ENCODE peak calls at places on chromosomes 11 and 22, in six cellular contexts. C is esophagus muscularis mucosa, H is ovary, B is tibial nerve, S is suprapubic skin, L is SK-N-SH. P is an unnamed sample. For H3K27me3 and H3K36me3, the result is how much of the 10 kb centered on the place peaks cover.

GRCh38 chr11:128552783-128553661 is 34.3 kb downstream of the ETS1 start:
- DNase-seq in C (peak), H (no peak), B (peak), S (no peak), L (no peak), P (no peak)

GRCh38 chr11:96145163-96145585 is 197.8 kb downstream of the MAML2 start:
- DNase-seq in C (no peak), H (no peak), B (no peak), S (no peak), L (no peak), P (no peak)

GRCh38 chr11:2775083-2775625 is 75.4 kb upstream of the KCNQ1OT1 start:
- DNase-seq in C (peak), H (peak), B (peak), S (peak), L (no peak), P (peak)

GRCh38 chr22:42375982-42376381 is 56.2 kb downstream of the NFAM1 start:
- DNase-seq in C (no peak), H (no peak), B (no peak), S (no peak), L (no peak), P (no peak)

GRCh38 chr11:2077061-2077802 is 62.0 kb downstream of the IGF2 start:
- DNase-seq in C (no peak), H (no peak), B (no peak), S (no peak), L (no peak), P (peak)

GRCh38 chr11:8766993-8767374 is 84.4 kb downstream of the RPL27A start:
- DNase-seq in C (no peak), H (no peak), B (no peak), S (no peak), L (no peak), P (no peak)

GRCh38 chr22:18145676-18146388 is 4.1 kb upstream of the USP18 start:
- DNase-seq in C (no peak), H (no peak), B (no peak), S (no peak), L (no peak), P (no peak)

GRCh38 chr11:19664896-19665548 is 47.6 kb upstream of the NAV2 start:
- DNase-seq in C (no peak), H (no peak), B (no peak), S (no peak), L (no peak), P (no peak)

GRCh38 chr11:120139316-120140069 is 1.6 kb upstream of the TRIM29 start:
- DNase-seq in C (no peak), H (peak), B (no peak), S (peak), L (peak), P (peak)

GRCh38 chr22:44752285-44753188 is at the start of gene ARHGAP8:
- DNase-seq in C (no peak), H (no peak), B (no peak), S (no peak), L (peak), P (peak)

GRCh38 chr22:38989461-38989860 is 7.3 kb downstream of the APOBEC3B start:
- DNase-seq in C (no peak), H (no peak), B (no peak), S (no peak), L (no peak), P (no peak)

GRCh38 chr22:30824096-30824495 is 129.4 kb downstream of the OSBP2 start:
- DNase-seq in C (no peak), H (no peak), B (no peak), S (no peak), L (no peak), P (no peak)

GRCh38 chr22:24981656-24982055 is 29.1 kb downstream of the KIAA1671 start:
- DNase-seq in C (no peak), H (no peak), B (no peak), S (no peak), L (no peak), P (no peak)

GRCh38 chr22:31647516-31647915 is 14.5 kb downstream of the PISD start:
- DNase-seq in C (no peak), H (no peak), B (no peak), S (no peak), L (no peak), P (no peak)

GRCh38 chr11:28636033-28636432 is 527.8 kb downstream of the METTL15 start:
- DNase-seq in C (no peak), H (no peak), B (no peak), S (no peak), L (no peak), P (no peak)

DNA sequence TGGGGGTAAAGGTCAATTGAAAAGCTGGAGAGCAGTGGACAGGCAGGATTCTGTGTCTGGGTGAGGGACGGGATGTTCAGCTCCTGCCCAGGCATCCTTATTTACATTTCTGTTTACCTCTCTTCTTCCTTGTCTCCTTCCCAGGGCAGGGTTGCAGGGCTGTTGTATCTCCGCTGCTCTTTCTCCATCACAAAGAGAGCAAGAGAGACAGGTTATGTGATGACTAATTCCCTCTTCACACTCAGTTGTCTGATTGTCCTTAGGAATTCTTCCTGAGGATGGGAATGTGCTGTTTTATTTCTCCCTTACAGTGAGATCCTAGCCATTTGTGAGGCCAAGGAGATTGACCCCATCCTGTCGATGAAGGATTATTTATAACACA is 104.9 kb downstream of the VPREB1 start:
- DNase-seq in C (peak), H (no peak), B (no peak), S (no peak), L (no peak), P (no peak)
- H3K27me3 ChIP-seq in C (under half), H (under half), B (under half), S (under half), L (under half), P (under half)

GRCh38 chr11:121591405-121592033 is 138.8 kb upstream of the SORL1-AS1 start:
- DNase-seq in C (no peak), H (peak), B (peak), S (peak), L (peak), P (peak)
- H3K36me3 ChIP-seq in C (under half), H (under half), B (under half), S (under half), L (under half), P (half or more)

GRCh38 chr11:73982990-73983763 is 534 bp upstream of the UCP2 start:
- DNase-seq in C (peak), H (peak), B (peak), S (peak), L (peak), P (peak)
- TF ChIP-seq EP300 in C (no peak), H (no peak), B (peak), S (no peak), L (no peak), P (no peak)

DNA sequence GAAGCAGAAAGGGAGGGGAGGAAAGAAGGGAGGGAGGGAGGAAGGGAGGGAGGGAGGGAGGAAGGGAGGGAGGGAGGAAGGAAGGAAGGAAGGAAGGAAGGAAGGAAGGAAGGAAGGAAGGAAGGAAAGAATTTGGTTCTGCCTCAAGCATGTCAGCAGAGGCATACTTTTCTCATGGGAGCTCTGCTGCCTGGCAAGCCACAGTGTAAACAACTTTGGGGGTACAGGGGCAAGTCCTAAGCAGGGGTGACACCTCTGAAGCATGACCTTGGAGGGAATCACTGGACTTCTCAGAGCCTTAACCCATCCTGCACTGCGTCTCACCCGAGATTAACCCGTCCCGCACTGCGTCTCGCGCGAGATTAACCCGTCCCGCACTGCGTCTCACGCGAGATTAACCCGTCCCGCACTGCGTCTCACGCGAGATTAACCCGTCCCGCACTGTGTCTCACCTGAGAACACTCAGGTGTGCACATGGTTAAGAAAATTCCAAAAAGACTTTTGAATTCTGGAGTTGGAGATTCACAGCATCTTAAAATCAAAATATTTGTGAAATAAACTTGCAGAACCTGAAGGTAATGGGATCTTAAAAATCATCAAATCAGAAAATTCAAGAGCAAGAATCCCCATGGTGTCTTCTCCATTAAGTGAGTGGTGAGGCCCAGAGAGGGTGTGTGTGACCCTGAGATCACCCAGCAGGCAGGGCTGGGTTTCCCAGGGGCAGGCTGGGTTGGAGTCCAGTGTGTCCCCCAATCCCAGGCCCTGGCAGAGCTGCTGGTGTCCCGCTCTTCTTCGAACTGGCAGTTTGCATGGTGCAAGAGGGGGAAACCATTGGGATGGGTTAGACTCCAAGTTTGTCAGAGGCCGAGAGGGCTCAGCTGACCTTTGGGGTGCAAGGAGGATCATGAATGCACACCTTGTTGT is 190.4 kb downstream of the MN1 start:
- DNase-seq in C (no peak), H (no peak), B (no peak), S (no peak), L (no peak), P (no peak)
- H3K27me3 ChIP-seq in C (under half), H (under half), B (under half), S (under half), L (under half), P (under half)

GRCh38 chr11:108148549-108148948 is 27.2 kb downstream of the ACAT1 start:
- DNase-seq in C (no peak), H (no peak), B (no peak), S (no peak), L (no peak), P (no peak)
- H3K36me3 ChIP-seq in C (half or more), H (under half), B (under half), S (half or more), L (half or more), P (half or more)

GRCh38 chr11:107752508-107752907 is 40.7 kb upstream of the SLN start:
- DNase-seq in C (peak), H (no peak), B (no peak), S (no peak), L (no peak), P (no peak)

GRCh38 chr11:107751082-107751481 is 39.2 kb upstream of the SLN start:
- DNase-seq in C (no peak), H (no peak), B (no peak), S (no peak), L (no peak), P (no peak)

GRCh38 chr11:107750313-107750712 is 38.5 kb upstream of the SLN start:
- DNase-seq in C (peak), H (no peak), B (no peak), S (no peak), L (no peak), P (no peak)

GRCh38 chr11:107756553-107756952 is 44.7 kb upstream of the SLN start:
- DNase-seq in C (no peak), H (no peak), B (no peak), S (no peak), L (no peak), P (no peak)

DNA sequence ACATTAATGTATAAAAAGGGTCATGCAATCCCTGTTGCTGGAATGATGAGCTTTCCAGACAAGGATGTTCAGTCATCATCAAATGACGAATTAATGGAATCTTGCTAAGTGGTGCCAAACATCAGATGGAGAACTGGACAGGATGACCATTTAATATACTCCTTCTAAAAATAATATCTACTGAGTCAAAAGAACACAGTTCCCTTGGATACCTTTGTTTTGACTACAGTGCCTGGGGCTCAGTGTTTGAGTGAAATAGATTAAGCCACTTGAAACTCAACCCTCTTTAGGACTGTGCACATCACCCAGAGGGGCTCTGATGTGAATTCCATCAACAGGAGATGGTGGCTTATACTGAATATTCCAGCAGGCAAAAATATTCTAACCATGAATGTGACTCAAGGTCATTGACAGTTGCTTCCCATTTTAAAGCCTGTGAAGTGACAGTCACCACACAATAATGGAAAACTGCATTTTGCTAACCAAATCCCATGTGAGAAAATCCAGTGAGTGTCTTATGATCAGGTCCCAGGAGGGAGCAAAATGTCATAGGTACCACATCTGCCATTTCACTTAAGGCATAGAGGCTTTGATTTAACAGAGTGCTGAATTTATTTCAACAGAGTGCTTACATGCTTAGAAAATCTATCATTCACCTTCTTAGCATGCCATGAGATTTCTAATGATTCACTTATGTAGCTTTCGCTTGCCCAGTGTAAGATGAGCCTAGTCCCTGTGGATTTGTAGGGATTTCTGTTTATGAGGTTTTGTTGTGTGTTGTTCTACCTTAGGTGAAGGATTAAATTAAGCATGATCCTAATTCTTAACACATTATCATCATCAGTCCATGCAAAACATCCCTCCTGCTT is 41.3 kb upstream of the SLN start:
- DNase-seq in C (no peak), H (no peak), B (no peak), S (no peak), L (no peak), P (no peak)
- TF ChIP-seq EP300 in C (no peak), H (no peak), B (no peak), S (no peak), L (no peak), P (no peak)

GRCh38 chr11:126460417-126461095 is 105.1 kb downstream of the ST3GAL4 start:
- DNase-seq in C (no peak), H (no peak), B (no peak), S (no peak), L (no peak), P (no peak)
- H3K27me3 ChIP-seq in C (under half), H (under half), B (under half), S (under half), L (under half), P (under half)

DNA sequence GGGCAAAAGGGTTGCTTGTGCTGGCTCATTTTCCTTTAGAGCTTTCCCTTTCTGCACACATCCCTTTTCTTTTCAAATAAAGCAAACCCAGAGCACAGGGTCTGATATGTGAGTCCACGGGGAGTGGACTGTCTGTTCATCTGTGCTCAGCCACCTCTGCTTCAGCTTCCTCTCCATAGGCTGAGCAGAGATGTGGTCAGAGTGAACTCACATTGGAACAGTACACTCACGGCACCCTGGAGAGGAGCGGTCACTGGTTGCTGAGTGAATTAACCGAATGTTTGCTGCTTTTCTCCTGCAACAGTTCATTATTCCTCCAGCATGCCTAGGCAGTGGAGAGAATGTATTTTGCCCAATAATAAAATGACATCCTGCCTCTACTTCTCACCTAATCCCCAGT is 36.3 kb upstream of the CABP7 start:
- DNase-seq in C (no peak), H (no peak), B (no peak), S (no peak), L (no peak), P (no peak)
- H3K36me3 ChIP-seq in C (half or more), H (under half), B (under half), S (half or more), L (under half), P (half or more)

GRCh38 chr11:114120606-114121005 is 61.1 kb downstream of the ZBTB16 start:
- DNase-seq in C (no peak), H (no peak), B (no peak), S (no peak), L (no peak), P (no peak)

GRCh38 chr11:114122668-114123067 is 63.2 kb downstream of the ZBTB16 start:
- DNase-seq in C (no peak), H (no peak), B (no peak), S (no peak), L (no peak), P (no peak)

GRCh38 chr11:114123692-114124330 is 64.3 kb downstream of the ZBTB16 start:
- DNase-seq in C (no peak), H (no peak), B (no peak), S (no peak), L (no peak), P (no peak)

GRCh38 chr11:114121744-114122504 is 62.4 kb downstream of the ZBTB16 start:
- DNase-seq in C (no peak), H (no peak), B (no peak), S (no peak), L (no peak), P (no peak)

DNA sequence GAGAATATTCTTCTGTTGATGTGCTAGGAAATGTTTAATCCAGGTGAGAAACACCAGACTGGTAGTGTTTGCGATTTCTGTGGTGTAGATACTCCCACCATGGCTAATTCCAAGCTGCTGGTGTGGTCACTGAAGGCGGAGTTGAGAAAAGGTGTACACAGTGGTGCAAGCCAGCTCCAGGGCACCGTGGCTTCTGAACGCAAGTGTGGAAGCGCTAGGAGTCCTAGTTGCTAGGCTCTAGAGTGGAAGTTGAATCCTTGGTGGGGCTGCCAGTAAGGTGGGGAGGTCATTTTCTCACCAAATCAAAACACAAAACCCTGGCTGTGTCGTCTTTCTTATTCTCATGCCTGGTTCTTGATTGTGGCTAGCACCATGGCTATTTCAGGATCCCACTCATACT is 61.6 kb downstream of the ZBTB16 start:
- DNase-seq in C (no peak), H (no peak), B (no peak), S (peak), L (no peak), P (no peak)
- TF ChIP-seq EP300 in C (no peak), H (no peak), B (no peak), S (no peak), L (no peak), P (no peak)

DNA sequence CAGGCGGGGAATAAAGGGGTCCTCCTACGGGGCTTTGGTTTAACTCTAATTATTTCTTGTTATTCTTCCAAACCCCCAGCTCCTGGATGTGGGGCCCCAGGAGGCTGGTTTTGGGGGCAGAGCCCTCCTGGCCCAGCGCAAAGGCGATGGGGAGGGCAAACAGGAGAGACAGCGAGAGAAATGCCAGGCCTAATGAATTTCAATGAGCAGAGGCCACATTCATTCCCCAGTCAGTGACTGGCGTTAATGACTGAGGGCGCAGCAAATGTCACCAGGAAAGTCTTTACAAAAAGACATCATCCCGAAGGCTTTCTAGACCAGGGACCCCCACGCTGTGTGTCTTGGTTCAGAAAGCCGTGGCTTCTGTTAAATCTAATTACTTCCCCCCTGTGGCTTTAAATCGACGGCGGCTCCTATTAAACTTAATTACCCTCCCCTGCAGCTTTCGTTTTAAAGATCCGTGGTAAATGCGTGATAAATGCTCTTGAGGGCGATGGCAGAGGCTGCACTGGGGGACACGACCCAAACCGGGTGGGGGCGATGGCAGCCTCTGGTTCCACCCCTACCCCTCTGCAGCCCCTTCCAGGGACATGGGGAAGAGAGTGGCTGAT is 1.5 kb upstream of the FGF19 start:
- DNase-seq in C (no peak), H (no peak), B (no peak), S (no peak), L (peak), P (no peak)
- H3K27me3 ChIP-seq in C (under half), H (under half), B (under half), S (half or more), L (under half), P (half or more)

P was measured in stomach.